ENCODE peak calls at places on chromosomes 11 and 22, in five cellular contexts. C, X, V, S and J are unnamed samples.

GRCh38 chr11:2582958-2583604 is 116.7 kb downstream of the KCNQ1OT1 start:
- DNase-seq in X (no peak), V (peak), C (no peak), S (peak), J (peak)

GRCh38 chr22:40967120-40967760 is 16.1 kb downstream of the RBX1 start:
- DNase-seq in S (peak), X (no peak), V (no peak), C (no peak), J (no peak)

GRCh38 chr11:59938132-59938531 is at the start of gene OOSP1:
- DNase-seq in V (no peak), S (no peak), C (no peak), X (no peak), J (no peak)

GRCh38 chr22:17120281-17120680 is 879 bp downstream of the TMEM121B start:
- DNase-seq in X (peak), C (peak), V (peak), S (peak), J (peak)

GRCh38 chr22:23137905-23138520 is 3.8 kb downstream of the RSPH14 start:
- DNase-seq in X (no peak), C (peak), S (no peak), V (peak), J (no peak)

GRCh38 chr22:50506611-50507420 is 686 bp downstream of the LMF2 start:
- DNase-seq in C (no peak), V (no peak), X (no peak), S (peak), J (peak)

GRCh38 chr11:119101367-119101758 is 290 bp downstream of the DPAGT1 start:
- DNase-seq in X (peak), C (no peak), S (no peak), V (no peak), J (peak)

GRCh38 chr11:60974726-60975125 is 3.2 kb downstream of the CD6 start:
- DNase-seq in C (no peak), S (no peak), X (peak), V (no peak), J (no peak)

GRCh38 chr11:31236052-31236652 is 133.4 kb downstream of the DCDC1 start:
- DNase-seq in C (no peak), S (no peak), V (peak), X (no peak), J (no peak)

GRCh38 chr22:50678651-50679521 is 6.3 kb downstream of the SHANK3 start:
- DNase-seq in X (peak), C (no peak), S (no peak), V (no peak), J (peak)

GRCh38 chr11:4569075-4569474 is 12.5 kb upstream of the OR52I2 start:
- DNase-seq in V (no peak), X (no peak), C (no peak), S (no peak), J (no peak)

GRCh38 chr22:28917747-28918543 is 34.6 kb downstream of the ZNRF3 start:
- DNase-seq in V (peak), X (peak), C (peak), S (no peak), J (peak)

GRCh38 chr11:66820381-66820780 is 22.9 kb upstream of the RCE1 start:
- DNase-seq in S (no peak), X (no peak), C (no peak), V (no peak), J (no peak)

GRCh38 chr22:23696326-23696851 is 5.6 kb downstream of the RGL4 start:
- DNase-seq in X (no peak), C (no peak), V (peak), S (peak), J (peak)

GRCh38 chr11:45982656-45983470 is 60.4 kb downstream of the LARGE2 start:
- DNase-seq in X (peak), V (peak), C (peak), S (no peak), J (peak)

GRCh38 chr11:106988151-106988806 is 30.0 kb downstream of the GUCY1A2 start:
- DNase-seq in C (no peak), S (no peak), V (peak), X (no peak), J (no peak)

GRCh38 chr11:132028380-132029240 is 658.2 kb downstream of the NTM start:
- DNase-seq in C (peak), V (peak), X (peak), S (no peak), J (peak)

GRCh38 chr22:49192180-49192856 is 635.4 kb downstream of the BRD1 start:
- DNase-seq in S (no peak), V (no peak), C (no peak), X (no peak), J (no peak)

GRCh38 chr11:126140932-126141291 is 70.5 kb downstream of the RPUSD4 start:
- DNase-seq in C (no peak), S (no peak), V (peak), X (peak), J (no peak)

GRCh38 chr11:47070769-47071168 is 105.9 kb downstream of the ARFGAP2 start:
- DNase-seq in S (no peak), C (no peak), V (no peak), X (no peak), J (no peak)

GRCh38 chr22:40183029-40183581 is 5.4 kb downstream of the TNRC6B start:
- DNase-seq in X (no peak), V (peak), C (peak), S (no peak), J (no peak)

GRCh38 chr11:45607995-45608394 is 57.4 kb downstream of the CHST1 start:
- DNase-seq in C (no peak), S (no peak), V (no peak), X (no peak), J (no peak)

GRCh38 chr11:117232911-117233409 is 489 bp downstream of the RNF214 start:
- DNase-seq in C (no peak), V (no peak), S (peak), X (peak), J (no peak)

GRCh38 chr11:12193515-12194336 is 83.3 kb downstream of the MICAL2 start:
- DNase-seq in X (no peak), C (no peak), S (no peak), V (no peak), J (no peak)

GRCh38 chr22:35838849-35839646 is 121.4 kb downstream of the APOL5 start:
- DNase-seq in C (peak), X (no peak), S (no peak), V (peak), J (no peak)

GRCh38 chr22:48423481-48423901 is 1404.2 kb downstream of the BRD1 start:
- DNase-seq in C (no peak), V (no peak), X (no peak), S (no peak), J (no peak)

GRCh38 chr11:60925685-60926267 is 1.5 kb downstream of the TMEM132A start:
- DNase-seq in V (peak), S (no peak), X (peak), C (no peak), J (peak)

GRCh38 chr11:19735512-19735911 is 22.9 kb downstream of the NAV2 start:
- DNase-seq in S (no peak), C (no peak), X (no peak), V (peak), J (no peak)

GRCh38 chr22:23251445-23252093 is 71.3 kb downstream of the BCR start:
- DNase-seq in S (no peak), C (peak), V (no peak), X (no peak), J (no peak)

GRCh38 chr11:109993786-109994185 is 99.4 kb upstream of the ZC3H12C start:
- DNase-seq in V (no peak), S (no peak), X (no peak), C (no peak), J (no peak)

GRCh38 chr22:47114813-47115517 is 352.5 kb downstream of the TBC1D22A start:
- DNase-seq in C (no peak), V (no peak), S (no peak), X (no peak), J (no peak)

GRCh38 chr11:119248750-119249670 is 42.9 kb downstream of the CBL start:
- DNase-seq in S (no peak), C (no peak), V (no peak), X (no peak), J (no peak)

GRCh38 chr11:93444671-93445073 is 98.5 kb downstream of the SMCO4 start:
- DNase-seq in S (no peak), X (no peak), C (peak), V (no peak), J (peak)

GRCh38 chr11:843086-843704 is 543 bp downstream of the TSPAN4 start:
- DNase-seq in V (no peak), S (no peak), C (no peak), X (peak), J (peak)

GRCh38 chr11:64396079-64396591 is 37.2 kb downstream of the RPS6KA4 start:
- DNase-seq in X (no peak), C (peak), V (peak), S (no peak), J (peak)

GRCh38 chr11:23284626-23285025 is 424.4 kb upstream of the CCDC179 start:
- DNase-seq in S (no peak), V (peak), X (no peak), C (no peak), J (no peak)

GRCh38 chr11:103842795-103843194 is 193.6 kb upstream of the DDI1 start:
- DNase-seq in S (no peak), X (peak), C (no peak), V (peak), J (no peak)

DNA sequence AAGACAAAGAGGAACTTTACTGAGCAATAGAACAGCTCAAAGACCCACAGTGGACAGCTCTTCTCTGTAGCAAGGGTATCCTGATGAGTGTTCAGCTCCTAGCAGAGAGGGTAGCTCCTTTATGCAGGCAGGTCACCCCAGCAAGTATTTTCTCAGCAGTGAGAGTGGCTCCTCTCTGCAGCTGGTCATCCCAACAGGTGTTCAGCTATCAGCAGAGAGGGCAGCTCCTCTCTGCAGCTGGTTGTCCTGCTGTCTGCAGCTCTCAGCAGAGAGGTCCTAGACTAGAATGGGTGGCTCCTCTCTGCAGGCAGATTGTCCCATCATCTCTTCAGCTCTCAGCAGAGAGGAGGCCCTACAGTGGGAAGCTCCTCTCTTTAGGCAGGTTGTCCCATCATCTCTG is 5.7 kb downstream of the SBF2 start:
- DNase-seq in S (no peak), C (no peak), V (no peak), X (no peak), J (no peak)
- H3K4me3 ChIP-seq in S (no peak), C (no peak), V (no peak), X (no peak), J (no peak)

GRCh38 chr11:123063396-123064267 is 1.7 kb upstream of the HSPA8 start:
- DNase-seq in V (peak), C (peak), S (no peak), X (no peak), J (no peak)

GRCh38 chr11:123065634-123066033 is 3.7 kb upstream of the HSPA8 start:
- DNase-seq in S (no peak), X (no peak), V (peak), C (no peak), J (no peak)

GRCh38 chr11:123062892-123063395 is 1.0 kb upstream of the HSPA8 start:
- DNase-seq in S (no peak), V (peak), C (peak), X (no peak), J (no peak)

GRCh38 chr11:123062158-123062891 is 389 bp upstream of the HSPA8 start:
- DNase-seq in V (peak), S (peak), C (peak), X (peak), J (peak)

DNA sequence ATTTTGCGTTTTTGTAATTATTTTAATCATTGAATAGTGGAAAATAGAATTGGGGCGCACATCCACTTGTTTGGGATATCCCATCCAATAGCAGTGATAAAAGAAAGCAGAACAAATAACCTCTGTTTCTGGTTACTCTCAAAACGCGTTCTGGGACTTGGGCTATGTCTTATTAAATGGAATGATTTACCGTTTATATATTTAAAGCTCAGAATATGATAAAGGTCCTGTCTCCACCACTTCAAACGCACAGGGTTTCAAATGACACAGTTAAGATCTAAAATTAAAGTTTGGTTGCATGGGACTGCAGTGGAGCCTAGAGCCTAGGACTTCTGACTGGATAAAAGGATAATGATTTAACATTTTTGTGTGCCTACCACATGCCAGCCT is 2.3 kb upstream of the HSPA8 start:
- DNase-seq in S (no peak), V (no peak), X (no peak), C (no peak), J (no peak)
- H3K4me3 ChIP-seq in S (peak), V (peak), X (no peak), C (no peak), J (no peak)

GRCh38 chr11:34194576-34195335 is 89.3 kb downstream of the NAT10 start:
- DNase-seq in S (no peak), X (peak), V (no peak), C (peak), J (peak)

GRCh38 chr11:34190192-34191139 is 85.0 kb downstream of the NAT10 start:
- DNase-seq in C (no peak), S (no peak), X (no peak), V (no peak), J (no peak)

GRCh38 chr11:34189191-34189590 is 83.8 kb downstream of the NAT10 start:
- DNase-seq in V (no peak), S (no peak), X (no peak), C (no peak), J (no peak)

GRCh38 chr11:34191592-34191991 is 86.2 kb downstream of the NAT10 start:
- DNase-seq in X (no peak), C (no peak), V (no peak), S (no peak), J (peak)

DNA sequence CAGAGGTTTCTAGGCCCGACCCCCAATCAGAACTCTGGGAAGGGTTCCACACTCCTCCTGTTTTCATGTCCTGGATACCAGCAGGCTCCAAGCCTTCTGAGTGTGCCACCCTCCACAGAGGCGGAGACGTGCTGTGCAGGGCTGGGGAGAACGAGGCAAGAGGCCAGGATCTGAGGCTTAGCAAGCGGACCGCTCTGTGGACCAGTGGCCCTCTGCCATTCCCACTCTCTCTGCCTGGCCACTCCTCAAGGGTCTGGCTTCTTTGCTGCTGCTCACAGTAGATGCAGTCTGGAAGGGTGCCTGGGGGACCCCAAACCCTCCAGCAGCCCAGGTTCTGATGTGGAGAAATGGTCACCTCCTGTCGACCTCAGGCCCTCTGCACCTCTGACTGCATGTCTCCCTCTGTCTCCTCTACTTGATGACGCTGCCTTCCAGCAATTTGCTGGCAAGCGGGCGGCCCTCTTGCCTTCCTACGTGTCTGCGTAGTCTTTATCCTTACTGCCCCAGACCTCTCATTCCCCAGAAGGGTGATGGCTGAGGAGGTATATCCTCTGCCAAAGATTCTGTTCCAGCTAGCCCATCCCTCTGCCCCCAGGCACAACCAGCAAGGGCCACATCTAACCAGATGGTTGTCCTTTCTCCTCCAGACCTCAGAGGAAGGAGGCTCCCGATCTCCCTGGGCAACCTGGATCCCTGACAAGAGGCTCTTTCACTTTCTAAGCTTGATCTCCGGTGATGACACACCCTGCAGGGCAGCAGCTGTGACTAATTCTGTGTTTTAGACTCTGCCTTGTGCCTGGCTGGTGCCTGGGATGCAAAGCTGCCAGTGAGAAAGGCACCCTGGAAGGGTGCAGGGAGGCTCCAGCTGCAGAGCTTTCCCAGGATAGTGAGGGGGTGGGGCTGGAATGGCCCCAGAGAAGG is 87.3 kb downstream of the NAT10 start:
- DNase-seq in S (no peak), V (peak), C (peak), X (peak), J (no peak)
- H3K4me3 ChIP-seq in S (no peak), V (no peak), C (no peak), X (peak), J (no peak)

DNA sequence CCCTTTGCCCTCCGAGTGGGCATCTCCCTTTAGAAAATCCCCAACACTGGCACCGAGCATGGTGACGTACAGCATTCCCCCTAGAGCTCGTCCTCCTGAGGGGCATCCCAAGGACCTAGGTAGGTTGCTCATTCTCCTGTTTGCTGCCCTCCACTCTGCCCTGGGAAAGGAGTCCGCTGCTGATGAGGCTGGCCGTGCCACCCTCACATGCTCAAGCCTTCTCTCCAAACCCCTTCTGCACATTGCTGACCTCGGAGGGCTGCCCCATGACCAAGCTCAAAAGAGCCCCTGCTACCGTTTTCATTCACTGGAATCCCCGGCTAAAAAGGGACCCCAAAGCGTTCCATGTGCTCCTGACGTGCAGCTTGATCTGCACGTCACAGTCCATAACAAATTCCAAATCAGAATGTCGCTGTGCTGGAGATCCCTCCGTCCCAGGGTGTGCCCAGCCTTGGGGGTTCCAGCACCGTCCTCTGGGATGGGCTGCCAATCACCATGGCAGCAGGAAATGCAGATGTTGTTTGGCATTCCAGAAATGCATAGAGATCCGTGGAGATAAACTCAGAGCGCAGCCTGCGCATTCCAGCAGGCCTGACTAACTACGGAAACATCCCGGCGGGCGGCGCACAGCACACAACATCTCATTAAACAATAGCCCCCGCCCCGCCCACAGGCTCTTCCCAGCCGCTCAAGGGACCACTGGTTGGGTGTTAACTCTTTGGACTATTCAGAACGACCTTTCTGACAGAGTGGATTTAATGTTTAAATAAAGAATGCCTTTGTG is 26.3 kb upstream of the GNB1L start:
- DNase-seq in C (peak), X (peak), S (peak), V (peak), J (peak)
- H3K4me3 ChIP-seq in C (no peak), X (no peak), S (no peak), V (no peak), J (no peak)

DNA sequence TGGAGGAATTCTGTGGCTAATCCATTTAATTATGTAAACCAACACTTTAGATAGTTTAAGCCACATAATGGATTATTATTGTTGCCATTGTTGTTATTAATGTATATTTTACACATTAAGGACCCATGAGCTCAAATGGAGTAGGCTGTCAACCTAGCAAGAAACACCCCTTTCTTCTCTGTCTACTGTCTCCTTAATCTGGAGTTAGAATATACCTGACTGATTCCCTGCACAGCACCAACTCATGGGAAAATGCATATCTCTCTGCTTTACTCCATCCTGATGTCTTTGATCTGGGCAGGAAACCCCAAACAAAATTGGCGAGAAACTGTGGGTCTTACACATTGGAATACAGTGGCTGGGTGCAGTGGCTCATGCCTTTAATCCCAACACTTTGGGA is 24.0 kb upstream of the ME3 start:
- DNase-seq in V (no peak), S (no peak), X (no peak), C (no peak), J (no peak)
- H3K4me3 ChIP-seq in V (no peak), S (no peak), X (no peak), C (no peak), J (no peak)

DNA sequence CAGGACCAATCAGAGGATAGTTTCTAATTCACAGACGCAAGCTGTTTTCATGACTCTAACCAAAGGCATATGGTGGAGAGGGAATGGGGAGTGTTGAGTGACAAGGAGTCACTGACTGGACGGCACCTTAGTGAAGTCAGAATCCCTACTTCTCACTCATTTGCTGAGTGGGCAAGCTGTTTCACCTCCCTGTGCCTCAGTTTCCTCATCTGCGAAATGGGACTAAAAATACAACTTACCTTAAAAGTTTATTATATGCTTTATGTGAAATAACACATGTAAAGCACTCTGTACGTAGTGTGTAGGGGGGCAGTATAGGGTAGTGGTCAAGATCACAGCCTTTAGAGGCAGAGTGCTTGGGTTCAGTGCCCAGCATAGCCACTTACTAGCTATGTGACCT is 90.0 kb downstream of the TRAF6 start:
- DNase-seq in S (no peak), X (no peak), V (no peak), C (no peak), J (no peak)
- H3K4me3 ChIP-seq in S (no peak), X (no peak), V (no peak), C (no peak), J (no peak)